ENCODE peak calls at places on chromosome 7, in ten cellular contexts. O is activated CD4-positive, alpha-beta T cell treated with anti-CD3 and anti-CD28 coated beads, Interleukin-2, amount 10 ng/mL, durations not matched to agents 7 days and 5 days; L is neuronal stem cell; N is iris pigment epithelial cell; S is T follicular helper cell; U is RPMI7951; A is fibroblast of gingiva; J is stimulated activated CD4-positive, alpha-beta T cell treated with anti-CD3 and anti-CD28 coated beads, Interleukin-12 subunit alpha, Interleukin-12 subunit beta, amount 100 ng/mL, for 4 hours; M is H7; R is NCI-H774. G is an unnamed sample.

GRCh38 chr7:21639206-21639868 is 96.5 kb downstream of the DNAH11 start:
- DNase-seq in O (no peak), L (no peak), N (peak), S (no peak), U (no peak), A (no peak), J (no peak), M (no peak), R (no peak), G (no peak)

GRCh38 chr7:28957822-28958234 is 302 bp downstream of the TRIL start:
- DNase-seq in O (no peak), L (no peak), N (no peak), S (no peak), U (peak), A (no peak), J (no peak), M (peak), R (no peak), G (peak)

GRCh38 chr7:42139751-42140150 is 97.3 kb downstream of the GLI3 start:
- DNase-seq in O (no peak), L (no peak), N (peak), S (no peak), U (no peak), A (no peak), J (no peak), M (no peak), R (no peak), G (no peak)

GRCh38 chr7:27175005-27175625 is 995 bp upstream of the HOXA10 start:
- DNase-seq in O (no peak), L (no peak), N (no peak), S (no peak), U (no peak), A (no peak), J (no peak), M (peak), R (no peak), G (no peak)

GRCh38 chr7:85554294-85554877 is 367.5 kb upstream of the SEMA3D start:
- DNase-seq in O (peak), L (peak), N (peak), S (no peak), U (peak), A (peak), J (no peak), M (peak), R (peak), G (peak)

GRCh38 chr7:26718063-26718462 is 146.3 kb downstream of the SKAP2 start:
- DNase-seq in O (no peak), L (no peak), N (no peak), S (no peak), U (no peak), A (no peak), J (no peak), M (no peak), R (no peak), G (no peak)

GRCh38 chr7:115125750-115126149 is 203.9 kb downstream of the MDFIC start:
- DNase-seq in O (no peak), L (no peak), N (no peak), S (no peak), U (no peak), A (no peak), J (no peak), M (no peak), R (no peak), G (no peak)

GRCh38 chr7:94509879-94510581 is 421 bp downstream of the CASD1 start:
- DNase-seq in O (peak), L (peak), N (peak), S (peak), U (peak), A (peak), J (peak), M (peak), R (peak), G (peak)

GRCh38 chr7:101875215-101875846 is 57.9 kb downstream of the CUX1 start:
- DNase-seq in O (no peak), L (no peak), N (no peak), S (no peak), U (no peak), A (no peak), J (no peak), M (no peak), R (no peak), G (no peak)

GRCh38 chr7:142535123-142535779 is 214.0 kb upstream of the PRSS1 start:
- DNase-seq in O (peak), L (peak), N (peak), S (peak), U (peak), A (peak), J (peak), M (peak), R (no peak), G (peak)

GRCh38 chr7:117715784-117716445 is 157.3 kb downstream of the CTTNBP2 start:
- DNase-seq in O (peak), L (peak), N (peak), S (no peak), U (peak), A (peak), J (no peak), M (peak), R (peak), G (peak)

GRCh38 chr7:21543528-21544302 is 876 bp downstream of the DNAH11 start:
- DNase-seq in O (peak), L (peak), N (peak), S (no peak), U (peak), A (no peak), J (no peak), M (no peak), R (peak), G (no peak)

GRCh38 chr7:91185771-91186170 is 78.5 kb upstream of the FZD1 start:
- DNase-seq in O (no peak), L (no peak), N (no peak), S (no peak), U (peak), A (no peak), J (no peak), M (no peak), R (no peak), G (no peak)

GRCh38 chr7:47472444-47473157 is 109.3 kb downstream of the TNS3 start:
- DNase-seq in O (no peak), L (no peak), N (no peak), S (no peak), U (no peak), A (no peak), J (no peak), M (no peak), R (no peak), G (no peak)

GRCh38 chr7:15720849-15721471 is 34.5 kb upstream of the MEOX2 start:
- DNase-seq in O (peak), L (peak), N (peak), S (no peak), U (peak), A (peak), J (no peak), M (no peak), R (peak), G (peak)

GRCh38 chr7:50954716-50955115 is 172.0 kb upstream of the GRB10 start:
- DNase-seq in O (no peak), L (no peak), N (no peak), S (no peak), U (peak), A (no peak), J (no peak), M (no peak), R (no peak), G (no peak)

GRCh38 chr7:6026011-6026819 is 5.0 kb upstream of the ANKRD61 start:
- DNase-seq in O (peak), L (no peak), N (peak), S (peak), U (peak), A (peak), J (peak), M (peak), R (peak), G (peak)

G was measured in AG08396.